ENCODE peak calls at places on chromosomes 13 and 19, in ten cellular contexts. Y is activated CD8-positive, alpha-beta T cell treated with anti-CD3 and anti-CD28 coated beads, Interleukin-2, amount 10 ng/mL, durations not matched to agents 7 days and 5 days; D is H1; R is iris pigment epithelial cell; V is D341Med; M is lung; K is activated T-cell treated with anti-CD3 and anti-CD28 coated beads for 1 hour; C is aorta; P is DMS153; X is GM04503. I is an unnamed sample.

GRCh38 chr19:58001895-58002369 is 688 bp downstream of the ZNF606 start:
- DNase-seq in Y (peak; percentile 52), D (no peak), R (peak; percentile 27), V (no peak), M (no peak), K (no peak), C (no peak), P (no peak), X (no peak), I (no peak)

GRCh38 chr13:110339263-110339662 is 32.2 kb downstream of the COL4A2 start:
- DNase-seq in Y (no peak), D (no peak), R (no peak), V (no peak), M (no peak), K (no peak), C (no peak), P (no peak), X (no peak), I (no peak)

GRCh38 chr13:20702945-20703784 is at the start of gene IL17D:
- DNase-seq in Y (peak; percentile 61), D (peak; percentile 65), R (no peak), V (peak; percentile 83), M (no peak), K (peak; percentile 14), C (peak; percentile 79), P (no peak), X (no peak), I (no peak)

GRCh38 chr19:28397311-28397710 is 815.6 kb downstream of the UQCRFS1 start:
- DNase-seq in Y (no peak), D (no peak), R (no peak), V (no peak), M (no peak), K (no peak), C (no peak), P (no peak), X (no peak), I (no peak)

GRCh38 chr19:31338069-31338767 is 11.0 kb downstream of the TSHZ3 start:
- DNase-seq in Y (peak; percentile 40), D (peak; percentile 75), R (peak; percentile 81), V (peak; percentile 79), M (no peak), K (no peak), C (no peak), P (no peak), X (no peak), I (no peak)

GRCh38 chr13:87656311-87656710 is 14.9 kb upstream of the SLITRK5 start:
- DNase-seq in Y (no peak), D (no peak), R (no peak), V (peak; percentile 52), M (no peak), K (no peak), C (no peak), P (peak; percentile 76), X (no peak), I (no peak)

GRCh38 chr13:113655358-113656014 is 2.5 kb downstream of the ATP4B start:
- DNase-seq in Y (no peak), D (no peak), R (no peak), V (no peak), M (no peak), K (no peak), C (peak; percentile 33), P (no peak), X (no peak), I (no peak)

GRCh38 chr19:11192957-11193939 is 4.1 kb downstream of the KANK2 start:
- DNase-seq in Y (no peak), D (no peak), R (no peak), V (no peak), M (no peak), K (no peak), C (no peak), P (no peak), X (no peak), I (no peak)

GRCh38 chr13:109862627-109863026 is 76.2 kb upstream of the IRS2 start:
- DNase-seq in Y (no peak), D (no peak), R (peak; percentile 86), V (no peak), M (peak; percentile 14), K (no peak), C (no peak), P (no peak), X (no peak), I (no peak)

GRCh38 chr19:53947624-53948023 is 15.1 kb upstream of the CACNG8 start:
- DNase-seq in Y (no peak), D (no peak), R (no peak), V (no peak), M (no peak), K (no peak), C (peak; percentile 8), P (no peak), X (no peak), I (no peak)

GRCh38 chr13:106610511-106610910 is 42.6 kb upstream of the ARGLU1 start:
- DNase-seq in Y (no peak), D (no peak), R (peak; percentile 82), V (no peak), M (no peak), K (no peak), C (no peak), P (no peak), X (no peak), I (no peak)

GRCh38 chr19:38792250-38793111 is 3.5 kb downstream of the LGALS7B start:
- DNase-seq in Y (peak; percentile 40), D (peak; percentile 70), R (no peak), V (no peak), M (peak; percentile 44), K (no peak), C (peak; percentile 81), P (no peak), X (no peak), I (no peak)

GRCh38 chr19:34639491-34640085 is 37.4 kb downstream of the SCGB2B2 start:
- DNase-seq in Y (peak; percentile 78), D (peak; percentile 58), R (peak; percentile 63), V (peak; percentile 59), M (peak; percentile 60), K (peak; percentile 73), C (peak; percentile 51), P (peak; percentile 29), X (peak; percentile 5), I (peak; percentile 13)

GRCh38 chr19:3108775-3109174 is 14.6 kb downstream of the GNA11 start:
- DNase-seq in Y (peak; percentile 80), D (peak; percentile 86), R (peak; percentile 58), V (peak; percentile 79), M (peak; percentile 60), K (peak; percentile 65), C (no peak), P (peak; percentile 11), X (no peak), I (no peak)

GRCh38 chr19:1807695-1808394 is 4.2 kb downstream of the ATP8B3 start:
- DNase-seq in Y (no peak), D (no peak), R (no peak), V (no peak), M (no peak), K (no peak), C (no peak), P (no peak), X (no peak), I (no peak)

GRCh38 chr13:113361406-113361805 is 2.5 kb downstream of the GRTP1 start:
- DNase-seq in Y (peak; percentile 16), D (no peak), R (no peak), V (no peak), M (no peak), K (no peak), C (no peak), P (no peak), X (no peak), I (no peak)

GRCh38 chr19:46317339-46317738 is 20.5 kb downstream of the HIF3A start:
- DNase-seq in Y (no peak), D (no peak), R (no peak), V (no peak), M (no peak), K (no peak), C (no peak), P (no peak), X (no peak), I (no peak)

GRCh38 chr13:28640861-28641599 is 17.9 kb upstream of the POMP start:
- DNase-seq in Y (no peak), D (no peak), R (no peak), V (no peak), M (no peak), K (no peak), C (no peak), P (no peak), X (no peak), I (no peak)

GRCh38 chr13:79662882-79663281 is 181.9 kb downstream of the NDFIP2 start:
- DNase-seq in Y (no peak), D (no peak), R (no peak), V (no peak), M (no peak), K (no peak), C (no peak), P (peak; percentile 19), X (no peak), I (no peak)

GRCh38 chr13:21683034-21683733 is 12.3 kb downstream of the FGF9 start:
- DNase-seq in Y (no peak), D (no peak), R (peak; percentile 51), V (no peak), M (no peak), K (no peak), C (no peak), P (no peak), X (peak; percentile 71), I (peak; percentile 67)

GRCh38 chr19:10007366-10007765 is 2.9 kb downstream of the COL5A3 start:
- DNase-seq in Y (no peak), D (no peak), R (no peak), V (peak; percentile 28), M (no peak), K (no peak), C (no peak), P (no peak), X (no peak), I (no peak)

GRCh38 chr13:20848203-20848602 is 54.3 kb downstream of the XPO4 start:
- DNase-seq in Y (no peak), D (no peak), R (no peak), V (no peak), M (no peak), K (no peak), C (no peak), P (no peak), X (no peak), I (no peak)

GRCh38 chr19:32053366-32053765 is 292.0 kb upstream of the ZNF507 start:
- DNase-seq in Y (no peak), D (no peak), R (no peak), V (no peak), M (no peak), K (no peak), C (no peak), P (no peak), X (no peak), I (no peak)

GRCh38 chr13:27360562-27360961 is 63.9 kb upstream of the GTF3A start:
- DNase-seq in Y (no peak), D (no peak), R (no peak), V (no peak), M (no peak), K (no peak), C (no peak), P (no peak), X (no peak), I (no peak)

GRCh38 chr13:105991622-105992254 is 543.7 kb downstream of the EFNB2 start:
- DNase-seq in Y (no peak), D (no peak), R (peak; percentile 77), V (no peak), M (peak; percentile 41), K (no peak), C (no peak), P (peak; percentile 63), X (peak; percentile 64), I (peak; percentile 34)

GRCh38 chr19:4877753-4878490 is 10.5 kb upstream of the PLIN3 start:
- DNase-seq in Y (no peak), D (peak; percentile 60), R (no peak), V (peak; percentile 36), M (no peak), K (no peak), C (peak; percentile 84), P (no peak), X (no peak), I (no peak)

GRCh38 chr13:35198821-35199220 is 256.8 kb downstream of the NBEA start:
- DNase-seq in Y (no peak), D (no peak), R (no peak), V (peak; percentile 5), M (no peak), K (no peak), C (no peak), P (no peak), X (no peak), I (no peak)

GRCh38 chr13:34733720-34734119 is 208.3 kb upstream of the NBEA start:
- DNase-seq in Y (no peak), D (no peak), R (peak; percentile 29), V (no peak), M (no peak), K (no peak), C (no peak), P (no peak), X (peak; percentile 11), I (no peak)